ENCODE peak calls at places on chromosomes 11 and 22, in five cellular contexts. One of them, this sample, is unnamed.

GRCh38 chr11:68806931-68807844 is 34.5 kb downstream of the CPT1A start:
- DNase-seq in fibroblast of gingiva: peak
- DNase-seq in prostate gland: no peak
- DNase-seq in stimulated activated naive CD8-positive, alpha-beta T cell treated with anti-CD3 and anti-CD28 coated beads, Interleukin-15, amount 100 ng/mL, for 72 hours: no peak
- DNase-seq in cardiac fibroblast: peak
- DNase-seq in this sample: no peak

GRCh38 chr11:131195801-131196517 is 174.5 kb upstream of the NTM start:
- DNase-seq in fibroblast of gingiva: no peak
- DNase-seq in stimulated activated naive CD8-positive, alpha-beta T cell treated with anti-CD3 and anti-CD28 coated beads, Interleukin-15, amount 100 ng/mL, for 72 hours: no peak
- DNase-seq in prostate gland: peak
- DNase-seq in cardiac fibroblast: peak
- DNase-seq in this sample: no peak

GRCh38 chr22:50576070-50576469 is 2.2 kb downstream of the CPT1B start:
- DNase-seq in fibroblast of gingiva: no peak
- DNase-seq in cardiac fibroblast: peak
- DNase-seq in stimulated activated naive CD8-positive, alpha-beta T cell treated with anti-CD3 and anti-CD28 coated beads, Interleukin-15, amount 100 ng/mL, for 72 hours: no peak
- DNase-seq in prostate gland: no peak
- DNase-seq in this sample: peak

GRCh38 chr11:128555606-128556005 is 31.8 kb downstream of the ETS1 start:
- DNase-seq in prostate gland: no peak
- DNase-seq in fibroblast of gingiva: no peak
- DNase-seq in stimulated activated naive CD8-positive, alpha-beta T cell treated with anti-CD3 and anti-CD28 coated beads, Interleukin-15, amount 100 ng/mL, for 72 hours: no peak
- DNase-seq in cardiac fibroblast: peak
- DNase-seq in this sample: no peak

GRCh38 chr11:46180741-46181140 is 59.5 kb upstream of the PHF21A start:
- DNase-seq in prostate gland: no peak
- DNase-seq in fibroblast of gingiva: no peak
- DNase-seq in cardiac fibroblast: no peak
- DNase-seq in stimulated activated naive CD8-positive, alpha-beta T cell treated with anti-CD3 and anti-CD28 coated beads, Interleukin-15, amount 100 ng/mL, for 72 hours: no peak
- DNase-seq in this sample: no peak

GRCh38 chr11:78223320-78223954 is 34.7 kb downstream of the USP35 start:
- DNase-seq in cardiac fibroblast: no peak
- DNase-seq in stimulated activated naive CD8-positive, alpha-beta T cell treated with anti-CD3 and anti-CD28 coated beads, Interleukin-15, amount 100 ng/mL, for 72 hours: peak
- DNase-seq in fibroblast of gingiva: no peak
- DNase-seq in prostate gland: no peak
- DNase-seq in this sample: no peak

GRCh38 chr11:119590651-119591308 is 138.2 kb downstream of the NECTIN1 start:
- DNase-seq in cardiac fibroblast: no peak
- DNase-seq in fibroblast of gingiva: no peak
- DNase-seq in prostate gland: peak
- DNase-seq in stimulated activated naive CD8-positive, alpha-beta T cell treated with anti-CD3 and anti-CD28 coated beads, Interleukin-15, amount 100 ng/mL, for 72 hours: no peak
- DNase-seq in this sample: no peak

GRCh38 chr22:28016781-28017557 is 97.9 kb upstream of the PITPNB start:
- DNase-seq in cardiac fibroblast: no peak
- DNase-seq in stimulated activated naive CD8-positive, alpha-beta T cell treated with anti-CD3 and anti-CD28 coated beads, Interleukin-15, amount 100 ng/mL, for 72 hours: no peak
- DNase-seq in fibroblast of gingiva: no peak
- DNase-seq in prostate gland: no peak
- DNase-seq in this sample: no peak

GRCh38 chr11:38835986-38836385 is 2237.9 kb upstream of the RAG2 start:
- DNase-seq in cardiac fibroblast: no peak
- DNase-seq in stimulated activated naive CD8-positive, alpha-beta T cell treated with anti-CD3 and anti-CD28 coated beads, Interleukin-15, amount 100 ng/mL, for 72 hours: no peak
- DNase-seq in prostate gland: no peak
- DNase-seq in fibroblast of gingiva: no peak
- DNase-seq in this sample: no peak

GRCh38 chr11:396948-397548 is 3.0 kb downstream of the PKP3 start:
- DNase-seq in cardiac fibroblast: peak
- DNase-seq in fibroblast of gingiva: peak
- DNase-seq in prostate gland: no peak
- DNase-seq in stimulated activated naive CD8-positive, alpha-beta T cell treated with anti-CD3 and anti-CD28 coated beads, Interleukin-15, amount 100 ng/mL, for 72 hours: peak
- DNase-seq in this sample: no peak

GRCh38 chr11:118535261-118535660 is 4.3 kb downstream of the TMEM25 start:
- DNase-seq in stimulated activated naive CD8-positive, alpha-beta T cell treated with anti-CD3 and anti-CD28 coated beads, Interleukin-15, amount 100 ng/mL, for 72 hours: no peak
- DNase-seq in prostate gland: no peak
- DNase-seq in fibroblast of gingiva: no peak
- DNase-seq in cardiac fibroblast: no peak
- DNase-seq in this sample: no peak

GRCh38 chr11:60208146-60208895 is 25.4 kb upstream of the MS4A6A start:
- DNase-seq in prostate gland: no peak
- DNase-seq in cardiac fibroblast: no peak
- DNase-seq in fibroblast of gingiva: no peak
- DNase-seq in stimulated activated naive CD8-positive, alpha-beta T cell treated with anti-CD3 and anti-CD28 coated beads, Interleukin-15, amount 100 ng/mL, for 72 hours: no peak
- DNase-seq in this sample: no peak

GRCh38 chr11:94519478-94520084 is 7.3 kb downstream of the C11orf97 start:
- DNase-seq in stimulated activated naive CD8-positive, alpha-beta T cell treated with anti-CD3 and anti-CD28 coated beads, Interleukin-15, amount 100 ng/mL, for 72 hours: no peak
- DNase-seq in fibroblast of gingiva: peak
- DNase-seq in prostate gland: no peak
- DNase-seq in cardiac fibroblast: peak
- DNase-seq in this sample: no peak

This sample was measured in 8988T.